ENCODE peak calls at places on chromosome 19, in six cellular contexts. A, Q, F, B, W and R are unnamed samples.

GRCh38 chr19:43747557-43748204 is 7.1 kb downstream of the SMG9 start:
- DNase-seq in W (no peak), F (no peak), Q (no peak), A (no peak), B (no peak), R (no peak)

GRCh38 chr19:17365361-17365760 is 11.8 kb downstream of the PLVAP start:
- DNase-seq in W (no peak), F (no peak), B (no peak), A (no peak), Q (no peak), R (no peak)

GRCh38 chr19:46299695-46300094 is 2.9 kb downstream of the HIF3A start:
- DNase-seq in A (no peak), W (no peak), Q (no peak), F (no peak), B (no peak), R (no peak)

GRCh38 chr19:14577885-14578427 is 4.9 kb upstream of the CLEC17A start:
- DNase-seq in F (no peak), B (peak; percentile 43), W (no peak), Q (peak; percentile 35), A (no peak), R (no peak)

GRCh38 chr19:778910-779653 is 18.2 kb upstream of the PTBP1 start:
- DNase-seq in W (no peak), Q (peak; percentile 89), A (no peak), F (no peak), B (no peak), R (peak; percentile 95)

GRCh38 chr19:46761418-46761831 is 15.2 kb upstream of the STRN4 start:
- DNase-seq in A (no peak), Q (no peak), B (no peak), F (no peak), W (no peak), R (peak; percentile 35)

GRCh38 chr19:28521169-28521568 is 691.8 kb downstream of the UQCRFS1 start:
- DNase-seq in W (no peak), Q (no peak), F (no peak), B (no peak), A (no peak), R (no peak)

GRCh38 chr19:16051254-16052025 is 24.9 kb upstream of the TPM4 start:
- DNase-seq in Q (peak; percentile 33), W (peak; percentile 40), B (peak; percentile 44), F (no peak), A (no peak), R (no peak)

GRCh38 chr19:18306903-18307681 is 15.8 kb downstream of the LSM4 start:
- DNase-seq in B (peak; percentile 37), W (peak; percentile 32), A (no peak), Q (no peak), F (no peak), R (no peak)

GRCh38 chr19:43455321-43456113 is 9.9 kb downstream of the LYPD3 start:
- DNase-seq in A (no peak), F (no peak), B (no peak), W (no peak), Q (no peak), R (no peak)

GRCh38 chr19:8085606-8086464 is 33.3 kb downstream of the CCL25 start:
- DNase-seq in F (no peak), B (no peak), A (no peak), Q (no peak), W (no peak), R (no peak)